ENCODE peak calls at places on chromosomes 11 and 22, in eight cellular contexts. One of them, this sample, is unnamed.

GRCh38 chr11:19432370-19433163 is 191.8 kb upstream of the E2F8 start:
- DNase-seq in DMS153: no peak
- DNase-seq in MM.1S: peak; percentile 86
- DNase-seq in pancreas: no peak
- DNase-seq in GM23248: peak; percentile 92
- DNase-seq in activated T-cell treated with anti-CD3 and anti-CD28 coated beads for 1 hour: no peak
- DNase-seq in tibial artery: peak; percentile 53
- DNase-seq in amygdala: no peak
- DNase-seq in this sample: no peak

GRCh38 chr11:1840780-1841480 is 2.1 kb downstream of the TNNI2 start:
- DNase-seq in DMS153: no peak
- DNase-seq in MM.1S: no peak
- DNase-seq in pancreas: peak; percentile 51
- DNase-seq in GM23248: no peak
- DNase-seq in activated T-cell treated with anti-CD3 and anti-CD28 coated beads for 1 hour: no peak
- DNase-seq in tibial artery: no peak
- DNase-seq in amygdala: no peak
- DNase-seq in this sample: no peak

GRCh38 chr11:10331548-10332289 is 26.8 kb downstream of the ADM start:
- DNase-seq in DMS153: no peak
- DNase-seq in MM.1S: no peak
- DNase-seq in pancreas: no peak
- DNase-seq in GM23248: peak; percentile 21
- DNase-seq in activated T-cell treated with anti-CD3 and anti-CD28 coated beads for 1 hour: no peak
- DNase-seq in tibial artery: no peak
- DNase-seq in amygdala: no peak
- DNase-seq in this sample: no peak

GRCh38 chr22:43293259-43293658 is 49.9 kb downstream of the SCUBE1 start:
- DNase-seq in DMS153: peak; percentile 48
- DNase-seq in MM.1S: no peak
- DNase-seq in pancreas: no peak
- DNase-seq in GM23248: peak; percentile 77
- DNase-seq in activated T-cell treated with anti-CD3 and anti-CD28 coated beads for 1 hour: no peak
- DNase-seq in tibial artery: no peak
- DNase-seq in amygdala: no peak
- DNase-seq in this sample: no peak

GRCh38 chr11:126452256-126452655 is 96.8 kb downstream of the ST3GAL4 start:
- DNase-seq in DMS153: no peak
- DNase-seq in MM.1S: no peak
- DNase-seq in pancreas: no peak
- DNase-seq in GM23248: no peak
- DNase-seq in activated T-cell treated with anti-CD3 and anti-CD28 coated beads for 1 hour: no peak
- DNase-seq in tibial artery: no peak
- DNase-seq in amygdala: no peak
- DNase-seq in this sample: no peak

GRCh38 chr11:123628936-123629683 is 25.3 kb downstream of the SCN3B start:
- DNase-seq in DMS153: no peak
- DNase-seq in MM.1S: no peak
- DNase-seq in pancreas: no peak
- DNase-seq in GM23248: peak; percentile 80
- DNase-seq in activated T-cell treated with anti-CD3 and anti-CD28 coated beads for 1 hour: no peak
- DNase-seq in tibial artery: no peak
- DNase-seq in amygdala: no peak
- DNase-seq in this sample: no peak

GRCh38 chr11:19576054-19576453 is 136.6 kb upstream of the NAV2 start:
- DNase-seq in DMS153: no peak
- DNase-seq in MM.1S: no peak
- DNase-seq in pancreas: no peak
- DNase-seq in GM23248: no peak
- DNase-seq in activated T-cell treated with anti-CD3 and anti-CD28 coated beads for 1 hour: no peak
- DNase-seq in tibial artery: no peak
- DNase-seq in amygdala: no peak
- DNase-seq in this sample: no peak

GRCh38 chr11:46112961-46113617 is 8.2 kb downstream of the PHF21A start:
- DNase-seq in DMS153: peak; percentile 57
- DNase-seq in MM.1S: peak; percentile 61
- DNase-seq in pancreas: no peak
- DNase-seq in GM23248: peak; percentile 85
- DNase-seq in activated T-cell treated with anti-CD3 and anti-CD28 coated beads for 1 hour: no peak
- DNase-seq in tibial artery: no peak
- DNase-seq in amygdala: no peak
- DNase-seq in this sample: no peak

GRCh38 chr11:61306221-61306620 is 11.1 kb upstream of the VWCE start:
- DNase-seq in DMS153: no peak
- DNase-seq in MM.1S: no peak
- DNase-seq in pancreas: no peak
- DNase-seq in GM23248: no peak
- DNase-seq in activated T-cell treated with anti-CD3 and anti-CD28 coated beads for 1 hour: no peak
- DNase-seq in tibial artery: no peak
- DNase-seq in amygdala: no peak
- DNase-seq in this sample: no peak

GRCh38 chr11:131906963-131907362 is 536.5 kb downstream of the NTM start:
- DNase-seq in DMS153: no peak
- DNase-seq in MM.1S: no peak
- DNase-seq in pancreas: no peak
- DNase-seq in GM23248: peak; percentile 12
- DNase-seq in activated T-cell treated with anti-CD3 and anti-CD28 coated beads for 1 hour: no peak
- DNase-seq in tibial artery: no peak
- DNase-seq in amygdala: no peak
- DNase-seq in this sample: no peak

GRCh38 chr22:46929046-46929688 is 166.7 kb downstream of the TBC1D22A start:
- DNase-seq in DMS153: no peak
- DNase-seq in MM.1S: no peak
- DNase-seq in pancreas: no peak
- DNase-seq in GM23248: no peak
- DNase-seq in activated T-cell treated with anti-CD3 and anti-CD28 coated beads for 1 hour: no peak
- DNase-seq in tibial artery: no peak
- DNase-seq in amygdala: no peak
- DNase-seq in this sample: no peak

This sample was measured in non-pigmented ciliary epithelial cell.